ENCODE peak calls at places on chromosomes 16 and 17, in six cellular contexts. P, U, S, L, X and D are unnamed samples.
A peak's percentile ranks its signal among the peaks of the same experiment; 100 is the strongest.

GRCh38 chr17:17898673-17899072 is 61.9 kb upstream of the SREBF1 start:
- DNase-seq in P (no peak), U (no peak), S (no peak), L (no peak), X (no peak), D (no peak)

GRCh38 chr16:87448866-87449265 is 44.0 kb downstream of the ZCCHC14 start:
- DNase-seq in P (no peak), U (no peak), S (no peak), L (no peak), X (no peak), D (no peak)

GRCh38 chr17:44878627-44879221 is 20.5 kb downstream of the EFTUD2 start:
- DNase-seq in P (no peak), U (no peak), S (no peak), L (peak; percentile 20), X (no peak), D (no peak)

GRCh38 chr17:28446716-28447395 is 26.6 kb upstream of the SLC13A2 start:
- DNase-seq in P (no peak), U (no peak), S (no peak), L (no peak), X (no peak), D (no peak)

GRCh38 chr17:56949595-56949994 is 11.3 kb downstream of the COIL start:
- DNase-seq in P (no peak), U (no peak), S (no peak), L (no peak), X (no peak), D (no peak)

GRCh38 chr17:15969463-15969862 is 24.5 kb downstream of the ADORA2B start:
- DNase-seq in P (no peak), U (no peak), S (no peak), L (no peak), X (no peak), D (no peak)

GRCh38 chr17:30482555-30482954 is 5.3 kb downstream of the GOSR1 start:
- DNase-seq in P (no peak), U (no peak), S (no peak), L (no peak), X (no peak), D (no peak)

GRCh38 chr17:77837917-77838316 is 120.6 kb upstream of the TNRC6C start:
- DNase-seq in P (no peak), U (no peak), S (no peak), L (no peak), X (no peak), D (no peak)

GRCh38 chr16:84194470-84195200 is 3.7 kb downstream of the ADAD2 start:
- DNase-seq in P (no peak), U (no peak), S (peak; percentile 87), L (no peak), X (no peak), D (no peak)

GRCh38 chr16:84462296-84463210 is 41.9 kb downstream of the MEAK7 start:
- DNase-seq in P (no peak), U (no peak), S (no peak), L (no peak), X (no peak), D (no peak)

GRCh38 chr16:77434022-77434364 is 841 bp downstream of the ADAMTS18 start:
- DNase-seq in P (no peak), U (no peak), S (no peak), L (no peak), X (no peak), D (no peak)